ENCODE peak calls at places on chromosomes 11 and 22, in nine cellular contexts. One of them, this sample, is unnamed.

GRCh38 chr11:6682936-6683861 is at the start of gene MRPL17:
- DNase-seq in AG08396: peak
- DNase-seq in testis: peak
- DNase-seq in suprapubic skin: peak
- DNase-seq in CD8-positive, alpha-beta memory T cell: peak
- DNase-seq in T-cell: peak
- DNase-seq in BJ: peak
- DNase-seq in NCI-H1092 treated with DMSO at 0.1 percent for 48 hours: peak
- DNase-seq in A549: peak
- DNase-seq in this sample: peak

GRCh38 chr11:6568191-6568918 is 35.1 kb downstream of the RRP8 start:
- DNase-seq in CD8-positive, alpha-beta memory T cell: no peak
- DNase-seq in testis: peak
- DNase-seq in BJ: no peak
- DNase-seq in T-cell: no peak
- DNase-seq in NCI-H1092 treated with DMSO at 0.1 percent for 48 hours: peak
- DNase-seq in A549: no peak
- DNase-seq in suprapubic skin: peak
- DNase-seq in AG08396: peak
- DNase-seq in this sample: no peak

GRCh38 chr11:134639586-134640330 is 227.7 kb upstream of the B3GAT1 start:
- DNase-seq in T-cell: no peak
- DNase-seq in A549: no peak
- DNase-seq in BJ: no peak
- DNase-seq in suprapubic skin: no peak
- DNase-seq in NCI-H1092 treated with DMSO at 0.1 percent for 48 hours: no peak
- DNase-seq in testis: no peak
- DNase-seq in AG08396: no peak
- DNase-seq in CD8-positive, alpha-beta memory T cell: no peak
- DNase-seq in this sample: no peak

GRCh38 chr11:117465236-117465997 is 137.8 kb downstream of the CEP164 start:
- DNase-seq in suprapubic skin: no peak
- DNase-seq in A549: no peak
- DNase-seq in CD8-positive, alpha-beta memory T cell: no peak
- DNase-seq in BJ: no peak
- DNase-seq in T-cell: no peak
- DNase-seq in NCI-H1092 treated with DMSO at 0.1 percent for 48 hours: peak
- DNase-seq in AG08396: no peak
- DNase-seq in testis: no peak
- DNase-seq in this sample: no peak

GRCh38 chr22:46797355-46797754 is 34.9 kb downstream of the TBC1D22A start:
- DNase-seq in CD8-positive, alpha-beta memory T cell: no peak
- DNase-seq in suprapubic skin: no peak
- DNase-seq in A549: no peak
- DNase-seq in NCI-H1092 treated with DMSO at 0.1 percent for 48 hours: no peak
- DNase-seq in testis: no peak
- DNase-seq in AG08396: no peak
- DNase-seq in BJ: no peak
- DNase-seq in T-cell: no peak
- DNase-seq in this sample: no peak

GRCh38 chr11:108838102-108838803 is 173.4 kb downstream of the DDX10 start:
- DNase-seq in T-cell: no peak
- DNase-seq in CD8-positive, alpha-beta memory T cell: no peak
- DNase-seq in suprapubic skin: no peak
- DNase-seq in testis: no peak
- DNase-seq in NCI-H1092 treated with DMSO at 0.1 percent for 48 hours: no peak
- DNase-seq in AG08396: no peak
- DNase-seq in A549: no peak
- DNase-seq in BJ: no peak
- DNase-seq in this sample: no peak

GRCh38 chr22:42754658-42755057 is 34.0 kb upstream of the A4GALT start:
- DNase-seq in A549: no peak
- DNase-seq in BJ: no peak
- DNase-seq in NCI-H1092 treated with DMSO at 0.1 percent for 48 hours: no peak
- DNase-seq in T-cell: no peak
- DNase-seq in suprapubic skin: no peak
- DNase-seq in AG08396: peak
- DNase-seq in testis: peak
- DNase-seq in CD8-positive, alpha-beta memory T cell: no peak
- DNase-seq in this sample: no peak

GRCh38 chr11:117663826-117664225 is 133.2 kb downstream of the DSCAML1 start:
- DNase-seq in A549: no peak
- DNase-seq in AG08396: no peak
- DNase-seq in BJ: no peak
- DNase-seq in T-cell: no peak
- DNase-seq in suprapubic skin: no peak
- DNase-seq in testis: no peak
- DNase-seq in CD8-positive, alpha-beta memory T cell: no peak
- DNase-seq in NCI-H1092 treated with DMSO at 0.1 percent for 48 hours: peak
- DNase-seq in this sample: no peak

GRCh38 chr11:77158041-77158695 is 30.1 kb downstream of the MYO7A start:
- DNase-seq in CD8-positive, alpha-beta memory T cell: no peak
- DNase-seq in suprapubic skin: no peak
- DNase-seq in A549: no peak
- DNase-seq in BJ: no peak
- DNase-seq in T-cell: no peak
- DNase-seq in testis: no peak
- DNase-seq in AG08396: no peak
- DNase-seq in NCI-H1092 treated with DMSO at 0.1 percent for 48 hours: no peak
- DNase-seq in this sample: no peak

GRCh38 chr11:14644396-14645246 is 1.0 kb downstream of the PDE3B start:
- DNase-seq in suprapubic skin: no peak
- DNase-seq in A549: peak
- DNase-seq in BJ: no peak
- DNase-seq in AG08396: peak
- DNase-seq in T-cell: peak
- DNase-seq in NCI-H1092 treated with DMSO at 0.1 percent for 48 hours: peak
- DNase-seq in CD8-positive, alpha-beta memory T cell: peak
- DNase-seq in testis: peak
- DNase-seq in this sample: no peak

GRCh38 chr22:40694409-40694808 is 15.1 kb downstream of the MCHR1 start:
- DNase-seq in BJ: no peak
- DNase-seq in T-cell: no peak
- DNase-seq in AG08396: no peak
- DNase-seq in CD8-positive, alpha-beta memory T cell: no peak
- DNase-seq in A549: no peak
- DNase-seq in suprapubic skin: no peak
- DNase-seq in NCI-H1092 treated with DMSO at 0.1 percent for 48 hours: peak
- DNase-seq in testis: peak
- DNase-seq in this sample: no peak

GRCh38 chr11:94769897-94770296 is 1.7 kb downstream of the AMOTL1 start:
- DNase-seq in BJ: no peak
- DNase-seq in A549: no peak
- DNase-seq in CD8-positive, alpha-beta memory T cell: no peak
- DNase-seq in suprapubic skin: no peak
- DNase-seq in NCI-H1092 treated with DMSO at 0.1 percent for 48 hours: no peak
- DNase-seq in testis: no peak
- DNase-seq in AG08396: no peak
- DNase-seq in T-cell: no peak
- DNase-seq in this sample: no peak

GRCh38 chr11:65504671-65505433 is 6.0 kb downstream of the MALAT1 start:
- DNase-seq in CD8-positive, alpha-beta memory T cell: no peak
- DNase-seq in T-cell: no peak
- DNase-seq in BJ: no peak
- DNase-seq in AG08396: no peak
- DNase-seq in NCI-H1092 treated with DMSO at 0.1 percent for 48 hours: no peak
- DNase-seq in testis: no peak
- DNase-seq in A549: no peak
- DNase-seq in suprapubic skin: no peak
- DNase-seq in this sample: no peak

GRCh38 chr11:124194696-124195418 is 11.7 kb downstream of the OR10D3 start:
- DNase-seq in CD8-positive, alpha-beta memory T cell: no peak
- DNase-seq in suprapubic skin: no peak
- DNase-seq in testis: peak
- DNase-seq in BJ: no peak
- DNase-seq in NCI-H1092 treated with DMSO at 0.1 percent for 48 hours: peak
- DNase-seq in T-cell: peak
- DNase-seq in A549: peak
- DNase-seq in AG08396: peak
- DNase-seq in this sample: no peak

GRCh38 chr22:39938509-39938908 is 21.7 kb upstream of the TMA7B start:
- DNase-seq in T-cell: no peak
- DNase-seq in NCI-H1092 treated with DMSO at 0.1 percent for 48 hours: no peak
- DNase-seq in AG08396: no peak
- DNase-seq in A549: no peak
- DNase-seq in suprapubic skin: no peak
- DNase-seq in BJ: no peak
- DNase-seq in testis: no peak
- DNase-seq in CD8-positive, alpha-beta memory T cell: no peak
- DNase-seq in this sample: no peak

GRCh38 chr11:123253909-123254308 is 58.9 kb upstream of the CLMP start:
- DNase-seq in CD8-positive, alpha-beta memory T cell: no peak
- DNase-seq in A549: no peak
- DNase-seq in suprapubic skin: no peak
- DNase-seq in T-cell: no peak
- DNase-seq in AG08396: peak
- DNase-seq in BJ: no peak
- DNase-seq in testis: no peak
- DNase-seq in NCI-H1092 treated with DMSO at 0.1 percent for 48 hours: no peak
- DNase-seq in this sample: no peak

GRCh38 chr11:72965672-72966071 is 151.5 kb downstream of the ATG16L2 start:
- DNase-seq in A549: no peak
- DNase-seq in CD8-positive, alpha-beta memory T cell: no peak
- DNase-seq in suprapubic skin: no peak
- DNase-seq in BJ: no peak
- DNase-seq in T-cell: no peak
- DNase-seq in testis: no peak
- DNase-seq in NCI-H1092 treated with DMSO at 0.1 percent for 48 hours: no peak
- DNase-seq in AG08396: no peak
- DNase-seq in this sample: no peak

GRCh38 chr22:27045103-27045940 is 387.9 kb downstream of the MIAT start:
- DNase-seq in A549: peak
- DNase-seq in CD8-positive, alpha-beta memory T cell: no peak
- DNase-seq in BJ: peak
- DNase-seq in T-cell: no peak
- DNase-seq in NCI-H1092 treated with DMSO at 0.1 percent for 48 hours: no peak
- DNase-seq in AG08396: peak
- DNase-seq in testis: no peak
- DNase-seq in suprapubic skin: no peak
- DNase-seq in this sample: no peak

GRCh38 chr11:12508151-12508740 is 130.9 kb downstream of the PARVA start:
- DNase-seq in NCI-H1092 treated with DMSO at 0.1 percent for 48 hours: no peak
- DNase-seq in A549: no peak
- DNase-seq in testis: peak
- DNase-seq in T-cell: no peak
- DNase-seq in AG08396: peak
- DNase-seq in suprapubic skin: no peak
- DNase-seq in CD8-positive, alpha-beta memory T cell: no peak
- DNase-seq in BJ: peak
- DNase-seq in this sample: no peak

GRCh38 chr11:13169709-13170108 is 107.9 kb upstream of the BMAL1 start:
- DNase-seq in CD8-positive, alpha-beta memory T cell: no peak
- DNase-seq in testis: no peak
- DNase-seq in suprapubic skin: no peak
- DNase-seq in T-cell: no peak
- DNase-seq in A549: no peak
- DNase-seq in BJ: peak
- DNase-seq in NCI-H1092 treated with DMSO at 0.1 percent for 48 hours: no peak
- DNase-seq in AG08396: peak
- DNase-seq in this sample: no peak

GRCh38 chr11:134030853-134031252 is 38.0 kb upstream of the JAM3 start:
- DNase-seq in A549: no peak
- DNase-seq in T-cell: no peak
- DNase-seq in CD8-positive, alpha-beta memory T cell: no peak
- DNase-seq in AG08396: no peak
- DNase-seq in testis: no peak
- DNase-seq in NCI-H1092 treated with DMSO at 0.1 percent for 48 hours: no peak
- DNase-seq in BJ: no peak
- DNase-seq in suprapubic skin: no peak
- DNase-seq in this sample: no peak

GRCh38 chr11:68436985-68437926 is 23.3 kb upstream of the PPP6R3 start:
- DNase-seq in NCI-H1092 treated with DMSO at 0.1 percent for 48 hours: no peak
- DNase-seq in testis: no peak
- DNase-seq in BJ: no peak
- DNase-seq in CD8-positive, alpha-beta memory T cell: no peak
- DNase-seq in suprapubic skin: no peak
- DNase-seq in T-cell: no peak
- DNase-seq in AG08396: peak
- DNase-seq in A549: peak
- DNase-seq in this sample: no peak

GRCh38 chr22:30978304-30978962 is 9.4 kb downstream of the TUG1 start:
- DNase-seq in CD8-positive, alpha-beta memory T cell: no peak
- DNase-seq in T-cell: no peak
- DNase-seq in suprapubic skin: no peak
- DNase-seq in BJ: no peak
- DNase-seq in A549: no peak
- DNase-seq in NCI-H1092 treated with DMSO at 0.1 percent for 48 hours: no peak
- DNase-seq in AG08396: no peak
- DNase-seq in testis: no peak
- DNase-seq in this sample: no peak

GRCh38 chr11:17532814-17533213 is 11.4 kb downstream of the USH1C start:
- DNase-seq in CD8-positive, alpha-beta memory T cell: no peak
- DNase-seq in AG08396: no peak
- DNase-seq in suprapubic skin: no peak
- DNase-seq in T-cell: no peak
- DNase-seq in NCI-H1092 treated with DMSO at 0.1 percent for 48 hours: no peak
- DNase-seq in A549: no peak
- DNase-seq in BJ: no peak
- DNase-seq in testis: no peak
- DNase-seq in this sample: no peak

GRCh38 chr11:84628871-84629625 is 998.1 kb downstream of the DLG2 start:
- DNase-seq in BJ: no peak
- DNase-seq in suprapubic skin: no peak
- DNase-seq in NCI-H1092 treated with DMSO at 0.1 percent for 48 hours: peak
- DNase-seq in AG08396: no peak
- DNase-seq in A549: no peak
- DNase-seq in T-cell: no peak
- DNase-seq in CD8-positive, alpha-beta memory T cell: no peak
- DNase-seq in testis: no peak
- DNase-seq in this sample: no peak

GRCh38 chr11:123754101-123754568 is at the start of gene OR6X1:
- DNase-seq in T-cell: no peak
- DNase-seq in A549: no peak
- DNase-seq in NCI-H1092 treated with DMSO at 0.1 percent for 48 hours: no peak
- DNase-seq in testis: no peak
- DNase-seq in BJ: no peak
- DNase-seq in suprapubic skin: no peak
- DNase-seq in AG08396: no peak
- DNase-seq in CD8-positive, alpha-beta memory T cell: no peak
- DNase-seq in this sample: no peak

GRCh38 chr22:38419121-38419863 is 35.7 kb downstream of the KCNJ4 start:
- DNase-seq in CD8-positive, alpha-beta memory T cell: no peak
- DNase-seq in NCI-H1092 treated with DMSO at 0.1 percent for 48 hours: no peak
- DNase-seq in suprapubic skin: no peak
- DNase-seq in A549: no peak
- DNase-seq in T-cell: no peak
- DNase-seq in testis: no peak
- DNase-seq in AG08396: no peak
- DNase-seq in BJ: no peak
- DNase-seq in this sample: no peak

GRCh38 chr11:80255021-80255420 is 814.2 kb upstream of the TENM4 start:
- DNase-seq in testis: no peak
- DNase-seq in NCI-H1092 treated with DMSO at 0.1 percent for 48 hours: no peak
- DNase-seq in suprapubic skin: no peak
- DNase-seq in AG08396: no peak
- DNase-seq in CD8-positive, alpha-beta memory T cell: no peak
- DNase-seq in T-cell: no peak
- DNase-seq in BJ: no peak
- DNase-seq in A549: no peak
- DNase-seq in this sample: no peak

GRCh38 chr22:50015451-50016307 is 3.1 kb upstream of the IL17REL start:
- DNase-seq in CD8-positive, alpha-beta memory T cell: no peak
- DNase-seq in NCI-H1092 treated with DMSO at 0.1 percent for 48 hours: no peak
- DNase-seq in AG08396: no peak
- DNase-seq in testis: no peak
- DNase-seq in T-cell: no peak
- DNase-seq in BJ: no peak
- DNase-seq in suprapubic skin: peak
- DNase-seq in A549: no peak
- DNase-seq in this sample: no peak

GRCh38 chr11:130827697-130828377 is 88.4 kb downstream of the SNX19 start:
- DNase-seq in A549: peak
- DNase-seq in BJ: no peak
- DNase-seq in AG08396: peak
- DNase-seq in suprapubic skin: peak
- DNase-seq in T-cell: no peak
- DNase-seq in testis: peak
- DNase-seq in CD8-positive, alpha-beta memory T cell: no peak
- DNase-seq in NCI-H1092 treated with DMSO at 0.1 percent for 48 hours: no peak
- DNase-seq in this sample: no peak

GRCh38 chr11:134656861-134657540 is 245.0 kb upstream of the B3GAT1 start:
- DNase-seq in NCI-H1092 treated with DMSO at 0.1 percent for 48 hours: no peak
- DNase-seq in A549: no peak
- DNase-seq in T-cell: peak
- DNase-seq in CD8-positive, alpha-beta memory T cell: no peak
- DNase-seq in testis: no peak
- DNase-seq in BJ: no peak
- DNase-seq in AG08396: no peak
- DNase-seq in suprapubic skin: no peak
- DNase-seq in this sample: no peak